ENCODE peak calls at places on chromosome 16, in seven cellular contexts. C is stimulated activated CD4-positive, alpha-beta T cell treated with anti-CD3 and anti-CD28 coated beads, TNF-alpha, amount 100 ng/mL, for 1 hour; K is NCI-H2029; S is GM12891; B is activated effector memory CD4-positive, alpha-beta T cell treated with anti-CD3 and anti-CD28 coated beads, Interleukin-2, amount 50 U/mL, for 16 hours; M is HEK293T; V is GM10248. D is an unnamed sample.

GRCh38 chr16:4911831-4912422 is 25.0 kb downstream of the PPL start:
- DNase-seq in C (no peak), K (no peak), S (no peak), B (no peak), M (no peak), V (no peak), D (no peak)

GRCh38 chr16:24769806-24770205 is 40.4 kb downstream of the TNRC6A start:
- DNase-seq in C (no peak), K (no peak), S (no peak), B (no peak), M (no peak), V (no peak), D (no peak)

GRCh38 chr16:8168016-8168415 is 422.3 kb downstream of the TMEM114 start:
- DNase-seq in C (no peak), K (no peak), S (no peak), B (no peak), M (no peak), V (no peak), D (no peak)

GRCh38 chr16:2857451-2858244 is at the start of gene PRSS22:
- DNase-seq in C (no peak), K (no peak), S (no peak), B (no peak), M (peak), V (peak), D (no peak)

GRCh38 chr16:89094252-89094901 is 725 bp downstream of the ACSF3 start:
- DNase-seq in C (no peak), K (no peak), S (no peak), B (no peak), M (peak), V (no peak), D (no peak)

GRCh38 chr16:53022374-53022773 is 30.3 kb downstream of the CHD9NB start:
- DNase-seq in C (no peak), K (peak), S (peak), B (no peak), M (peak), V (peak), D (peak)

GRCh38 chr16:7270823-7271222 is 61.8 kb upstream of the RBFOX1 start:
- DNase-seq in C (no peak), K (no peak), S (no peak), B (no peak), M (no peak), V (no peak), D (no peak)

GRCh38 chr16:86384263-86384649 is 126.1 kb upstream of the FOXF1 start:
- DNase-seq in C (no peak), K (no peak), S (no peak), B (no peak), M (no peak), V (no peak), D (no peak)

GRCh38 chr16:50372611-50373344 is 4.0 kb upstream of the BRD7 start:
- DNase-seq in C (no peak), K (no peak), S (no peak), B (no peak), M (no peak), V (no peak), D (no peak)

GRCh38 chr16:89779231-89779912 is 37.1 kb downstream of the FANCA start:
- DNase-seq in C (no peak), K (no peak), S (no peak), B (no peak), M (no peak), V (no peak), D (no peak)

GRCh38 chr16:4795181-4795827 is at the start of gene SMIM22:
- DNase-seq in C (no peak), K (peak), S (no peak), B (no peak), M (no peak), V (no peak), D (peak)

GRCh38 chr16:85557976-85558589 is 55.0 kb upstream of the GSE1 start:
- DNase-seq in C (no peak), K (peak), S (no peak), B (no peak), M (no peak), V (no peak), D (no peak)

GRCh38 chr16:23803591-23804123 is 32.1 kb upstream of the PRKCB start:
- DNase-seq in C (peak), K (no peak), S (peak), B (peak), M (peak), V (peak), D (no peak)

GRCh38 chr16:51155901-51156810 is 5.1 kb upstream of the SALL1 start:
- DNase-seq in C (no peak), K (no peak), S (no peak), B (no peak), M (no peak), V (no peak), D (no peak)

GRCh38 chr16:4231367-4231766 is 10.5 kb downstream of the SRL start:
- DNase-seq in C (no peak), K (no peak), S (no peak), B (no peak), M (no peak), V (no peak), D (no peak)

GRCh38 chr16:71504901-71505300 is 15.8 kb upstream of the ZNF19 start:
- DNase-seq in C (no peak), K (no peak), S (no peak), B (no peak), M (no peak), V (no peak), D (no peak)

GRCh38 chr16:18803569-18804462 is 2.5 kb upstream of the ARL6IP1 start:
- DNase-seq in C (no peak), K (no peak), S (no peak), B (no peak), M (no peak), V (no peak), D (no peak)

GRCh38 chr16:80910434-80910833 is 96.3 kb downstream of the CMC2 start:
- DNase-seq in C (no peak), K (no peak), S (no peak), B (no peak), M (no peak), V (no peak), D (no peak)

GRCh38 chr16:27446721-27447120 is 44.7 kb downstream of the IL21R start:
- DNase-seq in C (peak), K (no peak), S (no peak), B (peak), M (no peak), V (no peak), D (no peak)

GRCh38 chr16:49473773-49474172 is 100.2 kb downstream of the C16orf78 start:
- DNase-seq in C (no peak), K (no peak), S (no peak), B (peak), M (no peak), V (no peak), D (no peak)

GRCh38 chr16:87472935-87473334 is 19.9 kb downstream of the ZCCHC14 start:
- DNase-seq in C (no peak), K (no peak), S (no peak), B (no peak), M (no peak), V (no peak), D (no peak)